ENCODE peak calls at places on chromosomes 12 and 14, in four cellular contexts. L, S, V and N are unnamed samples.

GRCh38 chr12:24759155-24759554 is 189.7 kb downstream of the BCAT1 start:
- DNase-seq in L (no peak), S (no peak), V (no peak), N (no peak)

GRCh38 chr14:28766505-28767238 is at the start of gene FOXG1:
- DNase-seq in L (no peak), S (peak), V (no peak), N (no peak)

GRCh38 chr14:93249128-93249831 is 42.2 kb downstream of the UBR7 start:
- DNase-seq in L (no peak), S (no peak), V (no peak), N (no peak)

GRCh38 chr12:53791735-53792326 is 40.1 kb upstream of the CISTR start:
- DNase-seq in L (no peak), S (no peak), V (peak), N (no peak)

GRCh38 chr12:6336079-6336858 is 5.6 kb downstream of the TNFRSF1A start:
- DNase-seq in L (peak), S (peak), V (peak), N (peak)

GRCh38 chr12:114316076-114316475 is 89.9 kb downstream of the TBX5 start:
- DNase-seq in L (no peak), S (no peak), V (no peak), N (no peak)

GRCh38 chr12:131167334-131167733 is 213.6 kb downstream of the ADGRD1 start:
- DNase-seq in L (no peak), S (peak), V (no peak), N (no peak)

GRCh38 chr12:130137141-130138018 is 24.9 kb upstream of the FZD10 start:
- DNase-seq in L (no peak), S (no peak), V (no peak), N (no peak)

GRCh38 chr12:69284131-69284530 is 44.8 kb downstream of the CPSF6 start:
- DNase-seq in L (peak), S (peak), V (no peak), N (no peak)

GRCh38 chr14:103319422-103319821 is 14.6 kb upstream of the EIF5 start:
- DNase-seq in L (no peak), S (no peak), V (no peak), N (no peak)

GRCh38 chr12:6288235-6288634 is 22.2 kb upstream of the PLEKHG6 start:
- DNase-seq in L (no peak), S (no peak), V (no peak), N (no peak)

GRCh38 chr14:81435578-81436295 is 35.6 kb upstream of the STON2 start:
- DNase-seq in L (no peak), S (peak), V (no peak), N (no peak)

GRCh38 chr14:51104467-51104866 is 9.6 kb upstream of the TRIM9 start:
- DNase-seq in L (no peak), S (no peak), V (no peak), N (no peak)

GRCh38 chr14:22588419-22589095 is 467 bp downstream of the DAD1 start:
- DNase-seq in L (no peak), S (no peak), V (no peak), N (no peak)

GRCh38 chr12:9730591-9730990 is 2.3 kb downstream of the CLECL1 start:
- DNase-seq in L (no peak), S (no peak), V (no peak), N (no peak)

GRCh38 chr12:45351921-45352670 is 136.2 kb downstream of the ANO6 start:
- DNase-seq in L (no peak), S (peak), V (no peak), N (no peak)

GRCh38 chr12:113955109-113955970 is 10.8 kb downstream of the RBM19 start:
- DNase-seq in L (no peak), S (no peak), V (no peak), N (no peak)

GRCh38 chr12:51827925-51828818 is 20.3 kb downstream of the FIGNL2 start:
- DNase-seq in L (no peak), S (no peak), V (no peak), N (no peak)

GRCh38 chr14:39015360-39015961 is 87.6 kb downstream of the SEC23A start:
- DNase-seq in L (no peak), S (no peak), V (no peak), N (no peak)

GRCh38 chr14:61567838-61568571 is 127.3 kb upstream of the HIF1A start:
- DNase-seq in L (no peak), S (no peak), V (no peak), N (no peak)

GRCh38 chr12:102622618-102623017 is 142.3 kb upstream of the IGF1 start:
- DNase-seq in L (no peak), S (no peak), V (no peak), N (no peak)

GRCh38 chr12:128388461-128388921 is 121.5 kb downstream of the TMEM132C start:
- DNase-seq in L (peak), S (peak), V (no peak), N (no peak)

GRCh38 chr14:29222671-29223268 is 456.2 kb downstream of the FOXG1 start:
- DNase-seq in L (no peak), S (peak), V (no peak), N (no peak)

GRCh38 chr12:27840229-27840999 is 60.4 kb upstream of the MANSC4 start:
- DNase-seq in L (no peak), S (no peak), V (no peak), N (no peak)

GRCh38 chr14:88477513-88478250 is 77.1 kb downstream of the PTPN21 start:
- DNase-seq in L (no peak), S (no peak), V (no peak), N (no peak)

GRCh38 chr12:78062781-78063180 is 232.1 kb downstream of the NAV3 start:
- DNase-seq in L (peak), S (peak), V (no peak), N (no peak)

GRCh38 chr14:78972440-78972839 is 802.3 kb downstream of the NRXN3 start:
- DNase-seq in L (no peak), S (no peak), V (no peak), N (no peak)

GRCh38 chr12:124359671-124360581 is 65.0 kb downstream of the RFLNA start:
- DNase-seq in L (peak), S (peak), V (no peak), N (peak)

GRCh38 chr14:32633930-32634329 is 304.7 kb upstream of the NPAS3 start:
- DNase-seq in L (no peak), S (no peak), V (no peak), N (no peak)

GRCh38 chr12:132132609-132133430 is 11.3 kb downstream of the DDX51 start:
- DNase-seq in L (no peak), S (no peak), V (no peak), N (no peak)

GRCh38 chr12:108702534-108702933 is 28.8 kb downstream of the CORO1C start:
- DNase-seq in L (no peak), S (no peak), V (no peak), N (no peak)

GRCh38 chr12:108119126-108119973 is 9.7 kb upstream of the WSCD2 start:
- DNase-seq in L (peak), S (no peak), V (no peak), N (no peak)

GRCh38 chr12:24600996-24601395 is 347.9 kb downstream of the BCAT1 start:
- DNase-seq in L (no peak), S (no peak), V (no peak), N (no peak)

GRCh38 chr12:57694459-57695019 is 607 bp downstream of the OS9 start:
- DNase-seq in L (no peak), S (peak), V (no peak), N (no peak)

GRCh38 chr12:26523708-26524150 is 309.3 kb downstream of the ITPR2 start:
- DNase-seq in L (peak), S (peak), V (no peak), N (peak)

GRCh38 chr14:101223561-101224162 is 320.1 kb upstream of the RTL1 start:
- DNase-seq in L (no peak), S (no peak), V (no peak), N (no peak)
- H3K4me3 ChIP-seq in L (no peak), S (no peak), V (no peak), N (no peak)

GRCh38 chr12:48691826-48692473 is 9.9 kb upstream of the KANSL2 start:
- DNase-seq in L (no peak), S (no peak), V (no peak), N (no peak)
- H3K27ac ChIP-seq in L (no peak), S (no peak), V (no peak), N (no peak)

GRCh38 chr14:67436006-67436866 is 24.3 kb upstream of the PLEK2 start:
- DNase-seq in L (no peak), S (no peak), V (no peak), N (no peak)
- TF ChIP-seq CTCF in L (no peak), S (no peak), V (no peak), N (no peak)

DNA sequence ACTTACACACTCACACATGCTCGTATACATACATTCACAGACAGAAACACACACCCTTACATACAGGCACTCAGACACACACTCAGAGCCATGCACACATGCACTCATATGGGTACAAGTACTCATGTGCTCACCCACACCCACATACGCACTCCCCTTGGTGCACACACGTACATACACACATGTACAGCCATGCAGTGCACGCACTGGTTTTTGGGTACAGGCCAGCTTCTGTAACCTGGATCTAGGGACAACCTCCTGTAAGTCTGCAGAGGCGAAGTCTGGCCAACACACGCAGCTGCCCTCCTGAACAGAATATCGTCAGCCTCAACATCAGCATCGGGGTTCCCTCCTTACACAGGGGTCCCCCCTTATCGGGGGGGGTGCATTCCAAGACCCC is 221.3 kb upstream of the RTL1 start:
- DNase-seq in L (no peak), S (no peak), V (no peak), N (no peak)
- H3K4me3 ChIP-seq in L (no peak), S (no peak), V (no peak), N (no peak)

GRCh38 chr12:76268267-76268666 is 79.9 kb downstream of the BBS10 start:
- DNase-seq in L (no peak), S (no peak), V (no peak), N (no peak)
- H3K27ac ChIP-seq in L (no peak), S (no peak), V (no peak), N (no peak)

GRCh38 chr12:112256780-112257179 is 125.5 kb downstream of the HECTD4 start:
- DNase-seq in L (no peak), S (no peak), V (no peak), N (no peak)

GRCh38 chr12:112258926-112259325 is 123.3 kb downstream of the HECTD4 start:
- DNase-seq in L (no peak), S (no peak), V (no peak), N (no peak)

GRCh38 chr12:112266473-112266872 is 115.8 kb downstream of the HECTD4 start:
- DNase-seq in L (no peak), S (no peak), V (no peak), N (no peak)

DNA sequence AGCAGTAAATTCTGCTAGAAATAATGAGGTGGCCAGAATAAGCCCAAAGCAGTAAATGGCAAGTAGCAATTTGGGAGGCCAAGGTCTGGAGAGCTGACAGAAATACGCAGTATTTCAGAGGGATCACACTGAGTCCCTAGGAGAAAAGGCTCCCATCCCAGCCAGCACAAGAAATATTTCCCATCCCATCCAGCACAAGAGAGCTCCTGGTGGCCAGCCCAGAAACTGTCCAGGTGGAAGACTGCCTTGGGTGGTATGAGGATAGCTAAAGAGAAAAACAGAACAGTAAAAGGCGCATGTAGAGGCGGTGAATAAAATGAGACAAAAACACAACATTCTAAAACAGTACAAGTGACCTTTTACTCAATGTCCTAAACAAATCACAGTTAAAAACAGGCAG is 120.7 kb downstream of the HECTD4 start:
- DNase-seq in L (peak), S (no peak), V (no peak), N (no peak)
- TF ChIP-seq CTCF in L (no peak), S (no peak), V (no peak), N (no peak)

DNA sequence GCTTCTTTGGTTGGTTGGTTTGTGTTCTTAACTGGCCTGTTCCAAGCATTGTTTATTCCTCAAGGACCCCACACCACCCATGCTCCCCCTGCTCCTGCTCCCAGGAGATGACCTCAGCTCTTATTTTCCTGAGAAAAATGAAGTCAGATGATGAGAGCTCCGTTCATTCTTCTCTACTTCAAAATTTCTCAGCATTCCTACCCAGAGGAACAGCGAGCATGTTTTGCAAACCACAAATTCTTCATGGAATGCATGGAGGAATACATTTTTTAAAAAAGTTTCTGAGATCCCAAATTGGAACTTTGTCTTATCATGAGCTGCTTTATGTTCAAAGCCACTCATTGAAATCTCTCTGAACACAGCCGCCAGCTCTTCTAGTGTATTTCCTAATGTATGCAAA is 44.9 kb downstream of the SYNE2 start:
- DNase-seq in L (no peak), S (no peak), V (no peak), N (no peak)
- H3K4me3 ChIP-seq in L (no peak), S (no peak), V (no peak), N (no peak)